ENCODE peak calls at places on chromosomes 4 and X, in five cellular contexts. K, E, G, C and A are unnamed samples.

GRCh38 chr4:8171941-8172924 is 13.6 kb upstream of the ABLIM2 start:
- DNase-seq in K (no peak), E (no peak), G (no peak), C (no peak), A (peak)

GRCh38 chrX:16123222-16123786 is at the start of gene GRPR:
- DNase-seq in K (peak), E (peak), G (peak), C (peak), A (peak)

GRCh38 chr4:185082549-185082948 is 60.5 kb upstream of the SLC25A4 start:
- DNase-seq in K (no peak), E (no peak), G (no peak), C (no peak), A (no peak)

GRCh38 chrX:109818921-109819320 is 85.9 kb upstream of the ACSL4 start:
- DNase-seq in K (no peak), E (no peak), G (no peak), C (no peak), A (no peak)

GRCh38 chrX:109448539-109448938 is 33.3 kb downstream of the GUCY2F start:
- DNase-seq in K (no peak), E (no peak), G (no peak), C (no peak), A (no peak)

GRCh38 chr4:6942238-6942800 is 32.7 kb downstream of the TBC1D14 start:
- DNase-seq in K (no peak), E (no peak), G (peak), C (no peak), A (no peak)

GRCh38 chr4:86948276-86948675 is 13.5 kb downstream of the AFF1 start:
- DNase-seq in K (no peak), E (no peak), G (no peak), C (no peak), A (no peak)

GRCh38 chr4:114287079-114287696 is 307.7 kb upstream of the ARSJ start:
- DNase-seq in K (no peak), E (no peak), G (no peak), C (no peak), A (no peak)

GRCh38 chrX:72029473-72030411 is 102.0 kb downstream of the RTL5 start:
- DNase-seq in K (no peak), E (no peak), G (peak), C (no peak), A (no peak)

GRCh38 chr4:94339779-94340178 is 2.9 kb downstream of the HPGDS start:
- DNase-seq in K (no peak), E (no peak), G (no peak), C (no peak), A (no peak)

GRCh38 chrX:77788050-77788449 is 2.0 kb upstream of the ATRX start:
- DNase-seq in K (no peak), E (no peak), G (no peak), C (no peak), A (no peak)

GRCh38 chrX:140715787-140716186 is 6.2 kb downstream of the LINC00632 start:
- DNase-seq in K (no peak), E (no peak), G (no peak), C (no peak), A (no peak)

GRCh38 chrX:13398073-13398823 is 78.4 kb upstream of the ATXN3L start:
- DNase-seq in K (no peak), E (no peak), G (peak), C (no peak), A (no peak)

GRCh38 chr4:175998782-175999181 is 66.9 kb upstream of the WDR17 start:
- DNase-seq in K (peak), E (no peak), G (peak), C (no peak), A (no peak)

GRCh38 chr4:133385161-133385954 is 236.3 kb downstream of the PCDH10 start:
- DNase-seq in K (no peak), E (no peak), G (peak), C (no peak), A (no peak)

GRCh38 chr4:184514121-184514988 is 40.0 kb upstream of the IRF2 start:
- DNase-seq in K (no peak), E (no peak), G (peak), C (no peak), A (no peak)

GRCh38 chr4:184168406-184169019 is 49.2 kb downstream of the ENPP6 start:
- DNase-seq in K (peak), E (peak), G (peak), C (peak), A (peak)

GRCh38 chr4:67714248-67714583 is 13.3 kb upstream of the UBA6 start:
- DNase-seq in K (no peak), E (no peak), G (no peak), C (no peak), A (no peak)

GRCh38 chr4:169458575-169458974 is 153.8 kb downstream of the NEK1 start:
- DNase-seq in K (no peak), E (no peak), G (no peak), C (no peak), A (no peak)

GRCh38 chr4:62912531-62912930 is 1496.7 kb downstream of the TECRL start:
- DNase-seq in K (no peak), E (no peak), G (no peak), C (no peak), A (no peak)

GRCh38 chrX:147884958-147885357 is 26.8 kb upstream of the FMR1 start:
- DNase-seq in K (no peak), E (no peak), G (no peak), C (no peak), A (no peak)

GRCh38 chr4:76897522-76898384 is at the start of gene SOWAHB:
- DNase-seq in K (peak), E (peak), G (peak), C (peak), A (peak)

GRCh38 chr4:182809417-182810102 is 107.6 kb downstream of the DCTD start:
- DNase-seq in K (no peak), E (peak), G (peak), C (no peak), A (no peak)

GRCh38 chrX:37825225-37825842 is 22.0 kb downstream of the DYNLT3 start:
- DNase-seq in K (peak), E (peak), G (peak), C (no peak), A (no peak)

GRCh38 chr4:32112891-32113290 is 1392.7 kb downstream of the PCDH7 start:
- DNase-seq in K (no peak), E (no peak), G (no peak), C (no peak), A (no peak)

GRCh38 chrX:153460826-153461225 is 9.6 kb downstream of the HAUS7 start:
- DNase-seq in K (peak), E (peak), G (peak), C (no peak), A (no peak)

GRCh38 chrX:20265221-20265725 is 1.4 kb downstream of the RPS6KA3 start:
- DNase-seq in K (peak), E (peak), G (peak), C (peak), A (peak)

GRCh38 chr4:88062843-88063242 is 55.4 kb downstream of the PKD2 start:
- DNase-seq in K (no peak), E (no peak), G (no peak), C (no peak), A (no peak)

GRCh38 chr4:20773144-20773997 is 73.1 kb downstream of the PACRGL start:
- DNase-seq in K (peak), E (peak), G (peak), C (no peak), A (no peak)

GRCh38 chr4:76611611-76612010 is 176.6 kb downstream of the SHROOM3 start:
- DNase-seq in K (no peak), E (no peak), G (no peak), C (peak), A (no peak)

GRCh38 chr4:15653864-15654391 is 1.2 kb downstream of the FBXL5 start:
- DNase-seq in K (peak), E (no peak), G (no peak), C (no peak), A (no peak)

GRCh38 chr4:17932041-17932440 is 89.5 kb downstream of the LCORL start:
- DNase-seq in K (no peak), E (no peak), G (no peak), C (no peak), A (no peak)

GRCh38 chr4:153467154-153467896 is 1.2 kb downstream of the TMEM131L start:
- DNase-seq in K (no peak), E (peak), G (peak), C (peak), A (peak)

GRCh38 chr4:89889289-89889688 is 5.4 kb upstream of the MMRN1 start:
- DNase-seq in K (no peak), E (peak), G (no peak), C (no peak), A (no peak)

GRCh38 chrX:74923942-74924448 is 1.3 kb downstream of the NEXMIF start:
- DNase-seq in K (no peak), E (peak), G (no peak), C (no peak), A (peak)

GRCh38 chrX:112087545-112087944 is 5.0 kb upstream of the TRPC5 start:
- DNase-seq in K (no peak), E (no peak), G (no peak), C (no peak), A (no peak)

GRCh38 chr4:24949970-24950369 is 37.1 kb upstream of the CCDC149 start:
- DNase-seq in K (no peak), E (no peak), G (no peak), C (no peak), A (no peak)

GRCh38 chr4:13215560-13215959 is 268.6 kb downstream of the RAB28 start:
- DNase-seq in K (no peak), E (no peak), G (no peak), C (no peak), A (no peak)

GRCh38 chr4:7158991-7159390 is 33.3 kb upstream of the SORCS2 start:
- DNase-seq in K (no peak), E (no peak), G (peak), C (peak), A (no peak)

GRCh38 chr4:140626982-140627381 is 58.2 kb upstream of the UCP1 start:
- DNase-seq in K (no peak), E (no peak), G (no peak), C (no peak), A (no peak)
- TF ChIP-seq CTCF in K (no peak), E (no peak), G (no peak), C (no peak), A (no peak)

GRCh38 chrX:43175428-43175827 is 397.5 kb upstream of the PPP1R2C start:
- DNase-seq in K (no peak), E (no peak), G (no peak), C (no peak), A (no peak)

DNA sequence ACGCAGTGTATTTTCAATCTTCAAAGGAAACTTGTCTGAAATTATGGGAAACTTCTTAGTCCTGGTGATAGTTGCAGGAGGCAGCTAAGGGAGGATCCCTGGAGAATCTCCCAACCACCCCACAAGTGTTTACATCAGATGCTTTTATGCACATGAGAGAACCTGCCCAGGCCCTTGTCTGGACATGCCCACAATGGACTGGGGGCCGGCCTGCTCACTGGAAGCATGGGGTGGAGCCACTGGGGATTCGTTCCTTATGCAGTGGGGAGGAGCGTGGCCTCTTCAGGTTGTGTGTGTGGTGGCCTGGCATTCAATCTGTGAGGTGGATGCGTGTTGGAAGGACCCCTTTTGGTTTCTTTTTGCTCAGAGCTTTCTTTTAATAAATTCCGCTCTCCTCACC is 398.7 kb upstream of the PPP1R2C start:
- DNase-seq in K (no peak), E (no peak), G (no peak), C (no peak), A (no peak)
- TF ChIP-seq CTCF in K (no peak), E (no peak), G (no peak), C (no peak), A (no peak)

DNA sequence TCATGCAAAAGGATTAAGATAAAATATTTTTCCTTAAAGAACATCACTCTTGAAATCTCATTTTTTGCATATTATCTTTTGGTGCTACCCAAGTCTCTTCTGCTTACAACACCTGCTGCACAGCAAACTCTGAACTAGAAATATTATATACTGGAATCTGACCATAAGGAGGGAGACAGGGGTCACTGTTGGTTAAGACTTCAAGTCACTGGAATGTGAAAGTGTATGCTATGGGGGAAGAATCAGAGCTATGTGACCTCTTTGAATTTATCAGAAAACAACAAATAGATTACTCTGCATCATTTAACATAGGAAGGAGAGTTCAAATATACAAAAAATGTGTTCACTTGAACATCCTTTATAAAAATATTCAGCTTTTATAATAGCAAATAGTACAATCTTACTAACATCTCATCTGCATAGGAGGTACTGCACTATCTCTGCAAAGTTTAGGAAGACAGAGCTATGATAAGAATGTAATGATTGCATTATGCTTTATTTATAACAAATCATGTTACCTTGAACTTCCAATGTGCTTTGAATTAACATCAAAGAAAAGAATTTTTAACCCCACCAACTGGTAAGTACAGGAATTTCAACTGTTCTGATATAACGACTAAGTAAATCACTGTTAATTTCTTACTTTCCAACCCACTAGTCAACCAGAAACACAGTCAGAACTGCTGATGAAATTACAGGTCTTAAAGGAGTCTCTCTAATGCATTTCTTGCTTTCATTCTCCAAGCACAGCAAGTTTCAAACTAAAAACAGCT is 69.8 kb downstream of the ZNF827 start:
- DNase-seq in K (no peak), E (no peak), G (no peak), C (no peak), A (no peak)
- TF ChIP-seq CTCF in K (peak), E (peak), G (peak), C (no peak), A (no peak)

DNA sequence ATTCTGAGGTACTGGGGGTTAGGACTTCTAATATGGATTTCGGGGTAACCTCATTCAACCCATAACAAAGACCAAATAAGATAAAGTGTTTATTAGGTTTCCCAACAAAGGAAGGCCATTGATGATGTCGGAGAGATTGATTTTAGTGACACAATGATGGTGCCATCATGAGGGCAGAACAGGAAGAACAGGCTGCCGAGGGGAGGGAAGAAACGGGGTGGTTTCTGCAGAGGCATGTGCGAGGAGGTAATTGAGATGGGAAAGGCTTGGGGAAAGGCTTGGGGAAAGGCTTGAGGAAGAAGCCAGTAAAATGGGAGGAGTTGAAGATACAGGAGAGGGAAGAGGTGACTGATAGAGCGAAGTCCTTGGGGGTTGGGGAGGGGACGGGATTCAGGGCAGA is 6.2 kb downstream of the HPSE start:
- DNase-seq in K (no peak), E (no peak), G (peak), C (no peak), A (no peak)
- TF ChIP-seq CTCF in K (peak), E (no peak), G (peak), C (no peak), A (no peak)

GRCh38 chr4:107094332-107094731 is 58.2 kb upstream of the DKK2 start:
- DNase-seq in K (no peak), E (no peak), G (no peak), C (no peak), A (no peak)
- TF ChIP-seq CTCF in K (no peak), E (no peak), G (peak), C (no peak), A (no peak)

GRCh38 chr4:98151145-98151929 is 8.1 kb upstream of the STPG2 start:
- DNase-seq in K (no peak), E (no peak), G (no peak), C (no peak), A (no peak)

GRCh38 chr4:98148856-98149255 is 5.6 kb upstream of the STPG2 start:
- DNase-seq in K (no peak), E (no peak), G (no peak), C (no peak), A (no peak)

DNA sequence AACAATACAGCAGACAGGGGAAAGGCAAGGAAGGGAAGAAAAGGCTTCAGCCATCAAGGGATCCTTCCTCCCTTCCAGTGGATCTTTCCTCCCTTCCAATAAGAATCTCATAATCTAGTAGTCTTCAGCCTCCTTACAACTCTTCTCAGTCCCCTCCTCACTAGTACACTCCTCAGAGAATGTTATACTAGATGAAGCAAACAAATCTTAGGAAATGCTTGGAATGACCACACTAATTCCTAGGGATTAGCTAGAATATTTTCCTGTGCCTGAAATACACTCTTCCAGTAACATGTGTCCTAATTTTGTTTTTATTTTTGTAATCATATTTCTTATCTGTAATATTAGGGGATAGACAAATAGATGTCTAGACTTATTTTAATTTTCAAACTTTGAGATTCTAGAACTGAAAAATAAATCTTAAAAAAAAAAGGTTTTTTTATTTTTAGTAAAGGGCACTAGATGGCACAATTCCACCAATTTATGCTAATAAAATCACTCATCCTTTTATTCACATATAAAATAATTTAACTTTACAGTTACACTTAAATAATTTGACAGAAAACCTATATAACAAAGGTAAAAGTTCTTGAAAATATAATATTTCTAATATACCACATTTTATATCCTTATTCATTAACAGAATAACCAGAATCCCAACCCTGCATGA is 7.0 kb upstream of the STPG2 start:
- DNase-seq in K (no peak), E (no peak), G (no peak), C (no peak), A (no peak)
- TF ChIP-seq CTCF in K (peak), E (peak), G (peak), C (no peak), A (no peak)

GRCh38 chrX:103248553-103248952 is 6.4 kb downstream of the TCEAL8 start:
- DNase-seq in K (no peak), E (no peak), G (no peak), C (no peak), A (no peak)
- TF ChIP-seq CTCF in K (peak), E (peak), G (peak), C (no peak), A (no peak)

GRCh38 chr4:83034630-83035494 is at the start of gene COPS4:
- DNase-seq in K (peak), E (peak), G (peak), C (peak), A (peak)

GRCh38 chr4:83043801-83044407 is 8.9 kb downstream of the COPS4 start:
- DNase-seq in K (no peak), E (no peak), G (no peak), C (no peak), A (no peak)

GRCh38 chr4:83036991-83037390 is 2.0 kb downstream of the COPS4 start:
- DNase-seq in K (no peak), E (no peak), G (no peak), C (no peak), A (no peak)

DNA sequence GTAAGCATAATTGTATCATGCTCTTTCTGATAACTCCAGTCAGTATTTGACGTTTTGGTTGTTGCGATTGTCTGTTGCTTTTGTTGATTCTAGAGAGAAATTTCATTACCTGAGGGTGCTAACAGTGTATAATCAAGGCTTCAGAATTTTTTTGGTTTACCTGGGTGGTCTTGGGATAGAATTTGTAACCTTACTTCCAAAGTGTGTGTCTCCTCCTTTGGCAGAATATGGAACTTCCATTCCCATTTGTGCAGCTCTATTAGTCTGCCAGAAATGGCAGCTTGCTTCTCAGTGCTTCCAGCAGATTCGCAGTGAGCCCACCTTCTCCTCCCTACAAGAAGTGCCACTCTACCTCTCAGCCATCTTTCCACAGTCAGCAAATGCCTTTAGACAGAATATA is 5.3 kb downstream of the COPS4 start:
- DNase-seq in K (no peak), E (no peak), G (no peak), C (no peak), A (no peak)
- TF ChIP-seq CTCF in K (no peak), E (peak), G (peak), C (no peak), A (no peak)

GRCh38 chrX:114162068-114162735 is 421.7 kb upstream of the HTR2C start:
- DNase-seq in K (peak), E (peak), G (peak), C (no peak), A (no peak)
- TF ChIP-seq CTCF in K (peak), E (no peak), G (peak), C (no peak), A (no peak)